ENCODE peak calls at places on chromosomes 1 and 21, in nine cellular contexts. One of them, this sample, is unnamed.
A peak's percentile ranks its signal among the peaks of the same experiment; 100 is the strongest.

GRCh38 chr1:244590670-244591069 is 62.3 kb upstream of the DESI2 start:
- DNase-seq in uterus: no peak
- DNase-seq in body of pancreas: no peak
- DNase-seq in transverse colon: no peak
- DNase-seq in fibroblast of the aortic adventitia: no peak
- DNase-seq in bronchial epithelial cell: no peak
- DNase-seq in kidney epithelial cell: no peak
- DNase-seq in fibroblast of mammary gland: no peak
- DNase-seq in epithelial cell of esophagus: no peak
- DNase-seq in this sample: no peak

GRCh38 chr1:199854681-199855321 is 172.7 kb upstream of the NR5A2 start:
- DNase-seq in kidney epithelial cell: no peak
- DNase-seq in uterus: no peak
- DNase-seq in fibroblast of mammary gland: no peak
- DNase-seq in fibroblast of the aortic adventitia: no peak
- DNase-seq in body of pancreas: no peak
- DNase-seq in epithelial cell of esophagus: no peak
- DNase-seq in transverse colon: no peak
- DNase-seq in bronchial epithelial cell: peak; percentile 28
- DNase-seq in this sample: no peak

GRCh38 chr1:21811875-21812305 is at the start of gene LDLRAD2:
- DNase-seq in epithelial cell of esophagus: no peak
- DNase-seq in transverse colon: no peak
- DNase-seq in fibroblast of mammary gland: peak; percentile 43
- DNase-seq in uterus: no peak
- DNase-seq in kidney epithelial cell: no peak
- DNase-seq in fibroblast of the aortic adventitia: peak; percentile 36
- DNase-seq in bronchial epithelial cell: no peak
- DNase-seq in body of pancreas: no peak
- DNase-seq in this sample: no peak

GRCh38 chr1:33387512-33388079 is 43.3 kb downstream of the PHC2 start:
- DNase-seq in transverse colon: no peak
- DNase-seq in uterus: no peak
- DNase-seq in kidney epithelial cell: no peak
- DNase-seq in fibroblast of the aortic adventitia: peak; percentile 65
- DNase-seq in bronchial epithelial cell: peak; percentile 93
- DNase-seq in fibroblast of mammary gland: peak; percentile 92
- DNase-seq in epithelial cell of esophagus: peak; percentile 95
- DNase-seq in body of pancreas: no peak
- DNase-seq in this sample: peak; percentile 95

GRCh38 chr1:193909406-193909805 is 723.0 kb upstream of the B3GALT2 start:
- DNase-seq in fibroblast of the aortic adventitia: no peak
- DNase-seq in kidney epithelial cell: no peak
- DNase-seq in body of pancreas: no peak
- DNase-seq in fibroblast of mammary gland: no peak
- DNase-seq in transverse colon: no peak
- DNase-seq in epithelial cell of esophagus: peak; percentile 40
- DNase-seq in uterus: no peak
- DNase-seq in bronchial epithelial cell: peak; percentile 15
- DNase-seq in this sample: no peak

GRCh38 chr1:221335161-221336101 is 406.5 kb downstream of the DUSP10 start:
- DNase-seq in uterus: peak; percentile 59
- DNase-seq in fibroblast of the aortic adventitia: peak; percentile 92
- DNase-seq in epithelial cell of esophagus: peak; percentile 54
- DNase-seq in kidney epithelial cell: peak; percentile 65
- DNase-seq in bronchial epithelial cell: peak; percentile 7
- DNase-seq in fibroblast of mammary gland: peak; percentile 96
- DNase-seq in body of pancreas: peak; percentile 11
- DNase-seq in transverse colon: peak; percentile 10
- DNase-seq in this sample: peak; percentile 58

GRCh38 chr21:44920694-44921604 is at the start of gene ITGB2:
- DNase-seq in uterus: no peak
- DNase-seq in body of pancreas: no peak
- DNase-seq in transverse colon: peak; percentile 57
- DNase-seq in bronchial epithelial cell: no peak
- DNase-seq in epithelial cell of esophagus: no peak
- DNase-seq in fibroblast of mammary gland: no peak
- DNase-seq in kidney epithelial cell: no peak
- DNase-seq in fibroblast of the aortic adventitia: no peak
- DNase-seq in this sample: no peak

GRCh38 chr1:246532519-246532918 is 25.4 kb upstream of the SMYD3 start:
- DNase-seq in transverse colon: no peak
- DNase-seq in body of pancreas: no peak
- DNase-seq in fibroblast of mammary gland: no peak
- DNase-seq in uterus: no peak
- DNase-seq in bronchial epithelial cell: no peak
- DNase-seq in kidney epithelial cell: no peak
- DNase-seq in fibroblast of the aortic adventitia: no peak
- DNase-seq in epithelial cell of esophagus: no peak
- DNase-seq in this sample: no peak

GRCh38 chr21:43938751-43939442 is 73.2 kb upstream of the TRAPPC10 start:
- DNase-seq in transverse colon: peak; percentile 87
- DNase-seq in kidney epithelial cell: no peak
- DNase-seq in uterus: peak; percentile 58
- DNase-seq in body of pancreas: peak; percentile 81
- DNase-seq in fibroblast of mammary gland: peak; percentile 60
- DNase-seq in epithelial cell of esophagus: peak; percentile 73
- DNase-seq in bronchial epithelial cell: peak; percentile 29
- DNase-seq in fibroblast of the aortic adventitia: peak; percentile 60
- DNase-seq in this sample: no peak

GRCh38 chr1:225508538-225509375 is 80.9 kb upstream of the LBR start:
- DNase-seq in fibroblast of mammary gland: peak; percentile 99
- DNase-seq in kidney epithelial cell: peak; percentile 98
- DNase-seq in uterus: peak; percentile 24
- DNase-seq in body of pancreas: peak; percentile 34
- DNase-seq in bronchial epithelial cell: peak; percentile 99
- DNase-seq in epithelial cell of esophagus: peak; percentile 97
- DNase-seq in fibroblast of the aortic adventitia: peak; percentile 99
- DNase-seq in transverse colon: no peak
- DNase-seq in this sample: peak; percentile 89

GRCh38 chr1:64909021-64909420 is 57.3 kb downstream of the JAK1 start:
- DNase-seq in kidney epithelial cell: no peak
- DNase-seq in bronchial epithelial cell: no peak
- DNase-seq in body of pancreas: no peak
- DNase-seq in uterus: no peak
- DNase-seq in transverse colon: no peak
- DNase-seq in fibroblast of mammary gland: peak; percentile 24
- DNase-seq in epithelial cell of esophagus: no peak
- DNase-seq in fibroblast of the aortic adventitia: no peak
- DNase-seq in this sample: peak; percentile 21

DNA sequence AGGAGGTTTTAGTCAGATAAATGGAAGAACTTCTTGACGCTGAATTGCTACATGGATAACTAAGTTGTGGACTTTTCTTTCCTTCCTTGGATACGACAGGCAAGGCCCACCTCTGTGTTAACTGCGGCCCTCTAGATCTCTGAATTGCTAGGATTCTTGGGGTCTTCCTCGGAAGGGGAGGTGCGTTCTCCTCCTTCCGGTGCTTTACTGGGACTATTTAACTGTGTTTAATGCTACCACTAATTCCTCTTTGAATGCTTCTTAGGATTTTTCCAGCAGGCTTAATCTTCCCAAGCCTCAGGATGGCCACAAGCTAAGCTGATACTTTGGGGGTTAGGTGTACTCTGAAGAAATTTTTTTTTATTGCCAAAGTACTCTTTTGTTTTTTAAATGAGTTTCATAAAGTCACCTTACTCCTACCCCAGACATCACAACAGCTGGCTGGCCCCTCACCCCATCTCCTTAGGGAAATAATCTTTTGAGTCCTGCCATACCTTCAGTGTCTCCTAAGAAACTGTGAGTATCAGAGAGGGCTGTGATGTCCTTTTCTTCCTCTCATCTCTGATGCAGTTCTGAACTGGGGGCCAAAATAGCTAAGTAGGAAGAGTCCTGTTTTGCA is 21.4 kb downstream of the KIRREL1 start:
- DNase-seq in bronchial epithelial cell: no peak
- DNase-seq in uterus: no peak
- DNase-seq in epithelial cell of esophagus: no peak
- DNase-seq in transverse colon: no peak
- DNase-seq in fibroblast of mammary gland: no peak
- DNase-seq in kidney epithelial cell: no peak
- DNase-seq in fibroblast of the aortic adventitia: no peak
- DNase-seq in body of pancreas: no peak
- DNase-seq in this sample: no peak
- H3K4me3 ChIP-seq in bronchial epithelial cell: no peak overlapping the region
- H3K4me3 ChIP-seq in uterus: no peak overlapping the region
- H3K4me3 ChIP-seq in epithelial cell of esophagus: no peak overlapping the region
- H3K4me3 ChIP-seq in transverse colon: no peak overlapping the region
- H3K4me3 ChIP-seq in fibroblast of mammary gland: no peak overlapping the region
- H3K4me3 ChIP-seq in kidney epithelial cell: no peak overlapping the region
- H3K4me3 ChIP-seq in fibroblast of the aortic adventitia: no peak overlapping the region
- H3K4me3 ChIP-seq in body of pancreas: no peak overlapping the region
- H3K4me3 ChIP-seq in this sample: no peak overlapping the region

GRCh38 chr1:98145655-98146054 is 224.8 kb upstream of the DPYD start:
- DNase-seq in fibroblast of the aortic adventitia: no peak
- DNase-seq in fibroblast of mammary gland: no peak
- DNase-seq in bronchial epithelial cell: no peak
- DNase-seq in body of pancreas: no peak
- DNase-seq in epithelial cell of esophagus: no peak
- DNase-seq in transverse colon: no peak
- DNase-seq in kidney epithelial cell: no peak
- DNase-seq in uterus: no peak
- DNase-seq in this sample: no peak

GRCh38 chr1:98143403-98143802 is 222.6 kb upstream of the DPYD start:
- DNase-seq in uterus: no peak
- DNase-seq in fibroblast of mammary gland: no peak
- DNase-seq in transverse colon: no peak
- DNase-seq in epithelial cell of esophagus: peak; percentile 67
- DNase-seq in bronchial epithelial cell: peak; percentile 77
- DNase-seq in body of pancreas: no peak
- DNase-seq in fibroblast of the aortic adventitia: no peak
- DNase-seq in kidney epithelial cell: no peak
- DNase-seq in this sample: no peak

DNA sequence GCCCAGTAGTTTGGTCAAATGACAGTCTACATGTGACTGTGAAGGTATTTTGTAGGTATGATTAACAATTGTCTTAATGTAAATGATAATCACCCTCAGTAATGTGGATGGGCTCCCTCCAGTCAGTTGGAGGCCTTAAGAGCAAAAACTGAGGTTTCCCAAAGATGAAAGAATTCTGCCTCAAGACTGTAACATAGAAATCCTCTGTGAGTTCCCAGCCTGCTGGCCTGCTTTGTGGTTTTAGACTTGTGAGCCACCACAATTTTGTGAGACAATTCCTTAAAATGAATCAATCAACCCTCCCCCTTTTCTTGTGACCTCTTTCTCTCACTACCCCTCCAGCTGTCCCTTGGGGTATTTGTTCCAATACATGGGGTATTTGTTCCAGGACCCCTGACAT is 226.4 kb upstream of the DPYD start:
- DNase-seq in kidney epithelial cell: no peak
- DNase-seq in uterus: no peak
- DNase-seq in fibroblast of mammary gland: no peak
- DNase-seq in fibroblast of the aortic adventitia: no peak
- DNase-seq in body of pancreas: no peak
- DNase-seq in transverse colon: no peak
- DNase-seq in epithelial cell of esophagus: no peak
- DNase-seq in bronchial epithelial cell: no peak
- DNase-seq in this sample: no peak
- H3K4me3 ChIP-seq in kidney epithelial cell: no peak overlapping the region
- H3K4me3 ChIP-seq in uterus: no peak overlapping the region
- H3K4me3 ChIP-seq in fibroblast of mammary gland: no peak overlapping the region
- H3K4me3 ChIP-seq in fibroblast of the aortic adventitia: no peak overlapping the region
- H3K4me3 ChIP-seq in body of pancreas: no peak overlapping the region
- H3K4me3 ChIP-seq in transverse colon: no peak overlapping the region
- H3K4me3 ChIP-seq in epithelial cell of esophagus: no peak overlapping the region
- H3K4me3 ChIP-seq in bronchial epithelial cell: no peak overlapping the region
- H3K4me3 ChIP-seq in this sample: no peak overlapping the region

DNA sequence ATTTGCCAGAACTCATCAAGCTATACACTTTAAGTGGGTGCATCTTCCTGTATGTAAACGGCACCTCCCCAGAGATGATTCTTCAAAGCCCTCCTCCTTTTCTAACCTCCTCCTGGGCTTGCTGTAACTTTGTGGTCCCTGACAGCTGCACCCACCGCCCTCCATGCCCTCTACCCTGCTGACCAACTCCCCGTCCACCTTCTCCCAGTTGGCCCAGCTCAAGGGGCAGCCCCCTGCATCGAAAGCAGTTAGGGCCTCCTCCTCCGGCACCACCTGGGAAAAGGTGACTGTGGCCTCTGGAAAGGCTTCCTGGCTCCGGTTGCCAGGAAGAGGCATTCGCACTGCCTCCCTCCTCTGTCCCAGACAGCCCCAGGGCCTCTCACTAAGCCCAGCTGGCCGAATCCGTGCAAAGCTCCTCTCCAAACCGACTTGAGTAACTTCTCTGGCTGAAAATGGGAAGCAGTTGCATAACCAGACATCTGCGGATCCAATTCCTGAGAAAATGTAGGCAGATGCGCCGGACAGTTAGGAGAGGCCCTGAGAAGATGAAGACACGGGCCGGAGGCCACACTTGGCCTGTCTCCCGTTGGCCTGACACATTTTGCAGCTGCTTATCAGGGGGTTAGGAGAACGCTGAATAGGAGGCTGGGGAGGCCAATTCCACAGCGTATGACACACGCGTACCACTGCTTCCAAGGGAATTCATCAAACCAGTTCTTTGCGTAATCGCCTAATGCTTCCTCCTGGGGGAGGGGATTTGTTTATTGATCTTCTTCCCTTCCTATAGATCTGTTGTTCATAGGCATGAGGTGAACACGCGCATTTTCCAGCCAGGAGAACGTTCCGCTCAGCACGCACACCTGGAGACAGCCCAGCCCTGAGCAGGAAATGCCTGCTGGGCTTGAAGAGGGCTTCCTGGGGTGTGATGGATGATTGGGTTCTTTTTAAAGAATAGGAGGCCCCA is 48.7 kb upstream of the COL6A2 start:
- DNase-seq in epithelial cell of esophagus: peak; percentile 35
- DNase-seq in fibroblast of mammary gland: peak; percentile 100
- DNase-seq in kidney epithelial cell: no peak
- DNase-seq in body of pancreas: peak; percentile 37
- DNase-seq in bronchial epithelial cell: no peak
- DNase-seq in uterus: peak; percentile 98
- DNase-seq in fibroblast of the aortic adventitia: peak; percentile 100
- DNase-seq in transverse colon: peak; percentile 72
- DNase-seq in this sample: peak; percentile 100
- H3K4me3 ChIP-seq in epithelial cell of esophagus: no peak overlapping the region
- H3K4me3 ChIP-seq in fibroblast of mammary gland: peak overlapping the region; percentile 1
- H3K4me3 ChIP-seq in kidney epithelial cell: no peak overlapping the region
- H3K4me3 ChIP-seq in body of pancreas: no peak overlapping the region
- H3K4me3 ChIP-seq in bronchial epithelial cell: no peak overlapping the region
- H3K4me3 ChIP-seq in uterus: no peak overlapping the region
- H3K4me3 ChIP-seq in fibroblast of the aortic adventitia: no peak overlapping the region
- H3K4me3 ChIP-seq in transverse colon: no peak overlapping the region
- H3K4me3 ChIP-seq in this sample: no peak overlapping the region

GRCh38 chr1:85583355-85584263 is 3.0 kb downstream of the CCN1 start:
- DNase-seq in transverse colon: no peak
- DNase-seq in fibroblast of mammary gland: peak; percentile 52
- DNase-seq in bronchial epithelial cell: no peak
- DNase-seq in epithelial cell of esophagus: no peak
- DNase-seq in fibroblast of the aortic adventitia: no peak
- DNase-seq in uterus: no peak
- DNase-seq in kidney epithelial cell: no peak
- DNase-seq in body of pancreas: no peak
- DNase-seq in this sample: no peak
- H3K4me3 ChIP-seq in transverse colon: no peak overlapping the region
- H3K4me3 ChIP-seq in fibroblast of mammary gland: peak overlapping the region; percentile 82
- H3K4me3 ChIP-seq in bronchial epithelial cell: no peak overlapping the region
- H3K4me3 ChIP-seq in epithelial cell of esophagus: no peak overlapping the region
- H3K4me3 ChIP-seq in fibroblast of the aortic adventitia: peak overlapping the region; percentile 97
- H3K4me3 ChIP-seq in uterus: peak overlapping the region; percentile 83
- H3K4me3 ChIP-seq in kidney epithelial cell: peak overlapping the region; percentile 96
- H3K4me3 ChIP-seq in body of pancreas: no peak overlapping the region
- H3K4me3 ChIP-seq in this sample: peak overlapping the region; percentile 98

GRCh38 chr1:41891403-41891896 is 27.3 kb downstream of the HIVEP3 start:
- DNase-seq in kidney epithelial cell: no peak
- DNase-seq in transverse colon: peak; percentile 30
- DNase-seq in fibroblast of the aortic adventitia: peak; percentile 51
- DNase-seq in fibroblast of mammary gland: no peak
- DNase-seq in bronchial epithelial cell: peak; percentile 26
- DNase-seq in epithelial cell of esophagus: no peak
- DNase-seq in body of pancreas: peak; percentile 28
- DNase-seq in uterus: no peak
- DNase-seq in this sample: no peak
- H3K4me3 ChIP-seq in kidney epithelial cell: no peak overlapping the region
- H3K4me3 ChIP-seq in transverse colon: peak overlapping the region; percentile 24
- H3K4me3 ChIP-seq in fibroblast of the aortic adventitia: peak overlapping the region; percentile 57
- H3K4me3 ChIP-seq in fibroblast of mammary gland: no peak overlapping the region
- H3K4me3 ChIP-seq in bronchial epithelial cell: peak overlapping the region; percentile 9
- H3K4me3 ChIP-seq in epithelial cell of esophagus: no peak overlapping the region
- H3K4me3 ChIP-seq in body of pancreas: no peak overlapping the region
- H3K4me3 ChIP-seq in uterus: peak overlapping the region; percentile 32
- H3K4me3 ChIP-seq in this sample: peak overlapping the region; percentile 29